ENCODE peak calls at places on chromosome 4, in four cellular contexts. U is HepG2, R is K562, A is GM12891. N is an unnamed sample.

GRCh38 chr4:187606581-187606980 is 389.0 kb upstream of the ZFP42 start:
- DNase-seq in U (peak; percentile 50), R (peak; percentile 37), A (peak; percentile 13), N (peak; percentile 5)

GRCh38 chr4:25377572-25377882 is 464 bp downstream of the ANAPC4 start:
- DNase-seq in U (no peak), R (no peak), A (peak; percentile 9), N (no peak)

GRCh38 chr4:127634181-127634580 is 1.4 kb downstream of the INTU start:
- DNase-seq in U (no peak), R (no peak), A (no peak), N (no peak)

GRCh38 chr4:64781737-64782326 is 372.6 kb upstream of the TECRL start:
- DNase-seq in U (peak; percentile 16), R (no peak), A (no peak), N (no peak)

GRCh38 chr4:153222790-153223417 is 18.7 kb downstream of the TRIM2 start:
- DNase-seq in U (no peak), R (no peak), A (no peak), N (peak; percentile 33)

GRCh38 chr4:165079476-165079875 is 25.8 kb downstream of the TRIM75 start:
- DNase-seq in U (no peak), R (peak; percentile 15), A (no peak), N (no peak)

GRCh38 chr4:76601791-76602190 is 166.8 kb downstream of the SHROOM3 start:
- DNase-seq in U (no peak), R (peak; percentile 61), A (no peak), N (no peak)

GRCh38 chr4:168594121-168594520 is 97.3 kb downstream of the PALLD start:
- DNase-seq in U (no peak), R (no peak), A (no peak), N (no peak)

GRCh38 chr4:111989817-111990216 is 155.4 kb upstream of the FAM241A start:
- DNase-seq in U (no peak), R (no peak), A (no peak), N (no peak)

GRCh38 chr4:80610845-80611244 is 275.3 kb downstream of the CFAP299 start:
- DNase-seq in U (no peak), R (no peak), A (no peak), N (no peak)

GRCh38 chr4:185872747-185873380 is 60.9 kb upstream of the SORBS2 start:
- DNase-seq in U (no peak), R (no peak), A (no peak), N (no peak)

DNA sequence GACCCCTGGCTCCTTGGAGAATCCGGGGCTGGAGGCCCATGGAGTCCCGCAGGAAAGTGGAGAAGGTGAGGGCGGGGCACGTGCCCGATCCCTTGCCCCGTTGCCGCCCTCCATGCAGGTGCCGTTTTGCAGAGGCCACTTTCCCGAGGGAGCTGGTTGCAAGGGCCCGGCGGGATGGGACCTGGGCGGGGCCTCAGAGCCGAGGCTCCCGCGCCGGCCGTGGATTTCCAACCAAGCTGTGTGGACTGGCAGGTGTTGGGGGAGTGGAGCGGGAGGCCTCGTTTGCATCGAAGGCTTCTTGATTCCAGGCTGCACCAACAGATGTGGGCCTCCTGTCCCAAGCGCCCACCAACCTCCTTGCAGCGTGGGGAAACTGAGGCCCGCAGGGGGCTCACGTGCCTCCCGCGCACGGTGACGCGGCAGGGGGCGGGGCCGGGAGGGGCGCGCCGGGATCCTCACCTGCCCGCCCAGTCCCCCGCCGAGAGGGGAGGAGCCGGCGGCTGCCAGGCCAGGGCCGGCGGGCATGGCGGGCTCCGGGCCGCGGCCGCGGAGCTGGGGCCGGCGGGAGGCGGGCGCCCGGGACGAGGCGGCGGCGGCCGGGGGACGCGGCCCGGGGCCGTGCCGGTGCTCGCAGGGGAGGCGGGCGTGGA is 24.9 kb downstream of the SH3BP2 start:
- DNase-seq in U (no peak), R (no peak), A (peak; percentile 78), N (peak; percentile 81)
- TF ChIP-seq POLR2AphosphoS5 in U (no peak), R (no peak), A (no peak), N (no peak)

DNA sequence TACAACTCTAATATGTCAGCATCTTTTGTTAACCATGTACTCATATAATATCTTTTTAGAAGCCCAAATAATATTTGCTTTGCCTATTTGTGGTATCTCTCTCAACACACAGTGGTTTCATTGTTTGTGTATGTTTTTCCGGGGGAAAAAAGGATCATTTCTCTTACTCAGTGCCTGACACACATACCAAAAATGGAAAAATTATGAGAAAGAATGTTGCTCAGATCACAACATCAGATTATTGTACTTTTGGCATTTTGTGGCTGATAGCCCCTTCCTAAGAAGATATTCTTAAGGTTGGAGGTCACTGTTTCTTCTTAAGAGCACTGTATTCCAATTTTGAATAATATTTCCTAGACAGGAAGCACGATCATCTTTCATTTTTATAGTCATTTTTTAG is 93.6 kb downstream of the PDLIM5 start:
- DNase-seq in U (peak; percentile 71), R (no peak), A (no peak), N (no peak)
- TF ChIP-seq POLR2A in U (no peak), R (no peak), A (no peak), N (no peak)

DNA sequence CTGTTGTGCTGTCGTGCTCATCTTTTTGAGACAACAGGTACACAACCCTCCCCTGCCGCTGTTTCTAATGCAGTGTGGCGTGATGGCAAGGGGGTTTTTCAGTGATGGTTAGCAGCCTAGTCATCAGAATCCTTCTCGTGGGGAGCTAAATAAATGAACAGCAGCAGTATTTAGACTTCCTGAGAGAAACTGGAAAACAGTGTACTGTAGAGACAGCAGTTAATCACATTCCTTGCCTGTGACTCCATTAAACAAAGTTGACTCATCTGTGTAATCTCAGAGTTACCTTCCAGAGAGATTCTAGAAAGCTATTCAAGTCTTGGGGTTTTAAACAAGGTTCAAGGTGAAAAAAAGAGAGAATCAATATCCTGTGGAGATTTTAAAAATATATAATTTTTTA is 1753.2 kb upstream of the PCDH7 start:
- DNase-seq in U (no peak), R (no peak), A (no peak), N (no peak)
- TF ChIP-seq TAF1 in U (no peak), R (no peak), A (no peak), N (no peak)

GRCh38 chr4:72500214-72500613 is 68.8 kb downstream of the ADAMTS3 start:
- DNase-seq in U (no peak), R (no peak), A (no peak), N (no peak)
- TF ChIP-seq POLR2AphosphoS5 in U (no peak), R (no peak), A (no peak), N (no peak)

DNA sequence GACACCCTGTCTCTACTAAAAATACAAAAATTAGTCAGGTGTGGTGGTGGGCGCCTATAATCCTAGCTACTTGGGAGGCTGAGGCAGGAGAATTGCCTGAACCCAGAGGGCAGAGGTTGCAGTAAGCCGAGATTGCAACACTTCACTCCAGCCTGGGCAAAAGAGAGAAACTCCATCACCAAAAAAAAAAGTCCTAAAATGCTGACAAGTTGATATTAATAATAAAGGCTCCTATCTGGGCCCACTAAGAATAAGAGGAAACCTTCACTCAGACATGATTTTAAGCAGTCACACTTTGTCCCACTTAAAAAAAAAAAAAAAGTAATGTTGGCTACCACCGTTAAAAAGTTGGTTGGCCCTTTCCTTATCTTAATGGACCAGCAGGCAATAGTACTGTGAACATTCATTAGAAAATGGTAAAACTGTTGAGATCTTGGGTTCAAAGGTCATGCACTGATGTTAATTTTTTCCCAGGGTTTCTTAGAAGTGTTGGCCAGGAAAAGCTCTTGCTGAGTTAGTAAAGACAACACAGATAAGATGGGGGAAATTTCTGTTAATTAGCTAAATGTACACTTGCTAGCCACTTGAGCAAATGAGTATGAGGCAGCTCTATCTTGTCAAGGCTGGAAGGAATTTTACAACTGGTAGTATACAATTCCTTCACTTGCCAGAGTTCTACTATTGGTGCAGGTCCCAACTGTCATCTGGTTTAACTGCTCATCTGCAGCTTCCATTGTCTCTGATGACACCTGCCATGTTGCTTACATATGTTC is 43.6 kb upstream of the BMP2K start:
- DNase-seq in U (no peak), R (peak; percentile 78), A (no peak), N (no peak)
- TF ChIP-seq POLR2A in U (no peak), R (no peak), A (no peak), N (no peak)

DNA sequence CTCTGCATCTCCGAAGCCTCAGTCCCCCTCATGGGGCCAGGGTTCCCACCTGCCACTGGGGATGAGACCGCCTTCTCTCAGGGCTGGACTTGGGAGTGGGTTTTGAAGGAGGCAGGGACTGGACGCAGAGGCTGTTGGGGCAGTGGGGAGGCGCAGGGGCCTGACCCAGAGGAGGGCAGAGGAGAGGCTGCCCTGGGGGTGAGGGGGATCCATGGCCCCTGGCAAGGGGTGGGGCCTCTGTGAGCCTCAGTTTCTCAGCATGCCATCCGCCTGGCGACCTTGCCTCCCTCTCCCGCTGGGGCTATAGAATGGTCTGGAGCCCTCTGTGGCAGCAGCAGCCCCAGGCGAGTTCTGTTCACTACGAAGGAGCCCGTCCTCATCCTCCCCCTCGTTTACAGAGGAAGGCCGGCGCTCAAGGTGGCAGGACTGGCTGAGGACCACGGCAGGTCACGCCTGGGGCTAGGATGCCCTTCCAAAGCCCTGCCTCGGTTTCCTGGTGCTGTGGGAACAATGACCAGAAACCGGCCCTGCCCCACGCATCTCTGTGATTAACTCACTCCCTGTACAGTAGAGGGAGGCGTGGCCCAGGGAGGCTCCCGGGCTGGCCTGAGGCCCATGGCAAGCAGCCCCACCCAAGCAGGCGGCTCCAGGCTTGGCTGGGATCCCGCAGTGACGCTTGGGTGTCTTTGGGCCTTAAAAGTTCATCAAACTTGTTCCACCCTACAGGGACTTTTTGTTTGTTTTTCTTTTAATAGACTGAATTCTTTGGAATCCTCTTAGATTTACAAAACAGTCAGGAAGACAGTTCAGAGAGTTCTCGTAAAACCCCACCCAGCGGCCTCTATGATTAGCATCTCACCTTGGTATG is 16.0 kb upstream of the SH3TC1 start:
- DNase-seq in U (no peak), R (peak; percentile 71), A (no peak), N (no peak)
- TF ChIP-seq TAF1 in U (no peak), R (no peak), A (no peak), N (no peak)

DNA sequence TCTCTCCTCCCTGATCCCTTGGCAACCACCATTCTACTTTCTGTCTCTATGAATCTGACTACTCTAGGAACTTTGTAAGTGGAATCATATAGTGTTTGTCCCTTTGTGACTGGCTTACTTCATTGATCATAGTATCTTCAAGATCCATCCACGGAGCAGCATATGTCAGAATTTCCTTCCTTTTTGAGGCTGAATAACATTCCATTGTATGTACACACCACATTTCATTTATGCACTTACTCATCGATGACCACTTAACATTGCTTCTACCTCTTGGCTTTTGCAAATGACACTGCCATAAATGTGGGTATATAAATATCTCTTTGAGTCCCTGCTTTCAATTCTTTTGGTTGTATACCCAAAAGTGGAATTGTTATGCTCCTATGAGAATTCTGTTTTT is 465.9 kb downstream of the C4orf33 start:
- DNase-seq in U (no peak), R (no peak), A (no peak), N (no peak)
- TF ChIP-seq POLR2AphosphoS5 in U (no peak), R (no peak), A (no peak), N (no peak)

GRCh38 chr4:129093173-129093974 is at the start of gene SCLT1:
- DNase-seq in U (peak; percentile 92), R (peak; percentile 94), A (peak; percentile 56), N (peak; percentile 65)
- TF ChIP-seq POLR2A in U (peak; percentile 77), R (peak; percentile 95), A (peak; percentile 92), N (peak; percentile 94)